ENCODE peak calls at places on chromosomes 16 and 17, in nine cellular contexts. One of them, this sample, is unnamed.
A peak's percentile ranks its signal among the peaks of the same experiment; 100 is the strongest.

GRCh38 chr17:40956401-40957254 is 10.1 kb downstream of the KRT39 start:
- DNase-seq in activated naive CD4-positive, alpha-beta T cell: no peak
- DNase-seq in NCI-H1436: no peak
- DNase-seq in activated T-helper 1 cell treated with anti-CD3 and anti-CD28 coated beads, Interleukin-12 subunit alpha, Interleukin-12 subunit beta, Interleukin-2, Interleukin-4 antibody, amounts not matched to agents 30 ng/mL and 10 ng/mL and 1 ng/mL, durations not matched to agents 14 hours and 24 hours and 36 hours: no peak
- DNase-seq in foreskin fibroblast: peak; percentile 95
- DNase-seq in substantia nigra: no peak
- DNase-seq in stimulated activated CD4-positive, alpha-beta T cell treated with anti-CD3 and anti-CD28 coated beads, Interleukin-2, amount 100 ng/mL, for 48 hours: no peak
- DNase-seq in B cell: no peak
- DNase-seq in lung microvascular endothelial cell: no peak
- DNase-seq in this sample: no peak

GRCh38 chr16:82452002-82452741 is 174.6 kb upstream of the CDH13 start:
- DNase-seq in lung microvascular endothelial cell: no peak
- DNase-seq in substantia nigra: no peak
- DNase-seq in activated naive CD4-positive, alpha-beta T cell: no peak
- DNase-seq in stimulated activated CD4-positive, alpha-beta T cell treated with anti-CD3 and anti-CD28 coated beads, Interleukin-2, amount 100 ng/mL, for 48 hours: no peak
- DNase-seq in activated T-helper 1 cell treated with anti-CD3 and anti-CD28 coated beads, Interleukin-12 subunit alpha, Interleukin-12 subunit beta, Interleukin-2, Interleukin-4 antibody, amounts not matched to agents 30 ng/mL and 10 ng/mL and 1 ng/mL, durations not matched to agents 14 hours and 24 hours and 36 hours: no peak
- DNase-seq in B cell: no peak
- DNase-seq in NCI-H1436: no peak
- DNase-seq in foreskin fibroblast: no peak
- DNase-seq in this sample: no peak

GRCh38 chr16:88524973-88525662 is 45.1 kb upstream of the ZC3H18 start:
- DNase-seq in lung microvascular endothelial cell: peak; percentile 29
- DNase-seq in activated naive CD4-positive, alpha-beta T cell: no peak
- DNase-seq in B cell: no peak
- DNase-seq in activated T-helper 1 cell treated with anti-CD3 and anti-CD28 coated beads, Interleukin-12 subunit alpha, Interleukin-12 subunit beta, Interleukin-2, Interleukin-4 antibody, amounts not matched to agents 30 ng/mL and 10 ng/mL and 1 ng/mL, durations not matched to agents 14 hours and 24 hours and 36 hours: no peak
- DNase-seq in stimulated activated CD4-positive, alpha-beta T cell treated with anti-CD3 and anti-CD28 coated beads, Interleukin-2, amount 100 ng/mL, for 48 hours: no peak
- DNase-seq in NCI-H1436: no peak
- DNase-seq in foreskin fibroblast: no peak
- DNase-seq in substantia nigra: no peak
- DNase-seq in this sample: no peak

GRCh38 chr16:67291461-67291860 is 12.1 kb downstream of the PLEKHG4 start:
- DNase-seq in NCI-H1436: no peak
- DNase-seq in activated naive CD4-positive, alpha-beta T cell: no peak
- DNase-seq in stimulated activated CD4-positive, alpha-beta T cell treated with anti-CD3 and anti-CD28 coated beads, Interleukin-2, amount 100 ng/mL, for 48 hours: no peak
- DNase-seq in foreskin fibroblast: no peak
- DNase-seq in B cell: no peak
- DNase-seq in activated T-helper 1 cell treated with anti-CD3 and anti-CD28 coated beads, Interleukin-12 subunit alpha, Interleukin-12 subunit beta, Interleukin-2, Interleukin-4 antibody, amounts not matched to agents 30 ng/mL and 10 ng/mL and 1 ng/mL, durations not matched to agents 14 hours and 24 hours and 36 hours: no peak
- DNase-seq in substantia nigra: no peak
- DNase-seq in lung microvascular endothelial cell: no peak
- DNase-seq in this sample: no peak

GRCh38 chr17:76017481-76018339 is 9.4 kb downstream of the EVPL start:
- DNase-seq in B cell: no peak
- DNase-seq in NCI-H1436: no peak
- DNase-seq in foreskin fibroblast: no peak
- DNase-seq in lung microvascular endothelial cell: no peak
- DNase-seq in activated T-helper 1 cell treated with anti-CD3 and anti-CD28 coated beads, Interleukin-12 subunit alpha, Interleukin-12 subunit beta, Interleukin-2, Interleukin-4 antibody, amounts not matched to agents 30 ng/mL and 10 ng/mL and 1 ng/mL, durations not matched to agents 14 hours and 24 hours and 36 hours: no peak
- DNase-seq in activated naive CD4-positive, alpha-beta T cell: no peak
- DNase-seq in stimulated activated CD4-positive, alpha-beta T cell treated with anti-CD3 and anti-CD28 coated beads, Interleukin-2, amount 100 ng/mL, for 48 hours: no peak
- DNase-seq in substantia nigra: no peak
- DNase-seq in this sample: no peak

GRCh38 chr16:86012221-86012620 is 113.3 kb downstream of the IRF8 start:
- DNase-seq in activated naive CD4-positive, alpha-beta T cell: no peak
- DNase-seq in substantia nigra: no peak
- DNase-seq in foreskin fibroblast: no peak
- DNase-seq in lung microvascular endothelial cell: no peak
- DNase-seq in activated T-helper 1 cell treated with anti-CD3 and anti-CD28 coated beads, Interleukin-12 subunit alpha, Interleukin-12 subunit beta, Interleukin-2, Interleukin-4 antibody, amounts not matched to agents 30 ng/mL and 10 ng/mL and 1 ng/mL, durations not matched to agents 14 hours and 24 hours and 36 hours: no peak
- DNase-seq in NCI-H1436: no peak
- DNase-seq in B cell: no peak
- DNase-seq in stimulated activated CD4-positive, alpha-beta T cell treated with anti-CD3 and anti-CD28 coated beads, Interleukin-2, amount 100 ng/mL, for 48 hours: no peak
- DNase-seq in this sample: no peak

GRCh38 chr16:67165121-67166034 is 833 bp downstream of the HSF4 start:
- DNase-seq in lung microvascular endothelial cell: no peak
- DNase-seq in stimulated activated CD4-positive, alpha-beta T cell treated with anti-CD3 and anti-CD28 coated beads, Interleukin-2, amount 100 ng/mL, for 48 hours: no peak
- DNase-seq in foreskin fibroblast: peak; percentile 59
- DNase-seq in activated naive CD4-positive, alpha-beta T cell: no peak
- DNase-seq in B cell: peak; percentile 41
- DNase-seq in substantia nigra: no peak
- DNase-seq in activated T-helper 1 cell treated with anti-CD3 and anti-CD28 coated beads, Interleukin-12 subunit alpha, Interleukin-12 subunit beta, Interleukin-2, Interleukin-4 antibody, amounts not matched to agents 30 ng/mL and 10 ng/mL and 1 ng/mL, durations not matched to agents 14 hours and 24 hours and 36 hours: no peak
- DNase-seq in NCI-H1436: no peak
- DNase-seq in this sample: no peak

GRCh38 chr17:5793157-5793556 is 208.8 kb upstream of the NLRP1 start:
- DNase-seq in activated T-helper 1 cell treated with anti-CD3 and anti-CD28 coated beads, Interleukin-12 subunit alpha, Interleukin-12 subunit beta, Interleukin-2, Interleukin-4 antibody, amounts not matched to agents 30 ng/mL and 10 ng/mL and 1 ng/mL, durations not matched to agents 14 hours and 24 hours and 36 hours: no peak
- DNase-seq in activated naive CD4-positive, alpha-beta T cell: no peak
- DNase-seq in foreskin fibroblast: no peak
- DNase-seq in NCI-H1436: no peak
- DNase-seq in B cell: no peak
- DNase-seq in substantia nigra: no peak
- DNase-seq in stimulated activated CD4-positive, alpha-beta T cell treated with anti-CD3 and anti-CD28 coated beads, Interleukin-2, amount 100 ng/mL, for 48 hours: no peak
- DNase-seq in lung microvascular endothelial cell: no peak
- DNase-seq in this sample: no peak

GRCh38 chr17:36858119-36859002 is 78.9 kb upstream of the LHX1 start:
- DNase-seq in activated T-helper 1 cell treated with anti-CD3 and anti-CD28 coated beads, Interleukin-12 subunit alpha, Interleukin-12 subunit beta, Interleukin-2, Interleukin-4 antibody, amounts not matched to agents 30 ng/mL and 10 ng/mL and 1 ng/mL, durations not matched to agents 14 hours and 24 hours and 36 hours: no peak
- DNase-seq in NCI-H1436: no peak
- DNase-seq in lung microvascular endothelial cell: no peak
- DNase-seq in foreskin fibroblast: no peak
- DNase-seq in stimulated activated CD4-positive, alpha-beta T cell treated with anti-CD3 and anti-CD28 coated beads, Interleukin-2, amount 100 ng/mL, for 48 hours: no peak
- DNase-seq in substantia nigra: no peak
- DNase-seq in B cell: no peak
- DNase-seq in activated naive CD4-positive, alpha-beta T cell: no peak
- DNase-seq in this sample: no peak

GRCh38 chr16:78372302-78372701 is 272.8 kb downstream of the WWOX start:
- DNase-seq in NCI-H1436: no peak
- DNase-seq in activated naive CD4-positive, alpha-beta T cell: no peak
- DNase-seq in substantia nigra: no peak
- DNase-seq in stimulated activated CD4-positive, alpha-beta T cell treated with anti-CD3 and anti-CD28 coated beads, Interleukin-2, amount 100 ng/mL, for 48 hours: no peak
- DNase-seq in B cell: no peak
- DNase-seq in foreskin fibroblast: no peak
- DNase-seq in activated T-helper 1 cell treated with anti-CD3 and anti-CD28 coated beads, Interleukin-12 subunit alpha, Interleukin-12 subunit beta, Interleukin-2, Interleukin-4 antibody, amounts not matched to agents 30 ng/mL and 10 ng/mL and 1 ng/mL, durations not matched to agents 14 hours and 24 hours and 36 hours: no peak
- DNase-seq in lung microvascular endothelial cell: no peak
- DNase-seq in this sample: no peak